ENCODE peak calls at places on chromosome 1, in eight cellular contexts. A is HS-27A, Q is left cardiac atrium, F is left ventricle myocardium inferior, Z is epithelial cell of esophagus, X is dermis microvascular lymphatic vessel endothelial cell, N is AG08396, P is suprapubic skin. D is an unnamed sample.

GRCh38 chr1:212667223-212668139 is 32.2 kb downstream of the BATF3 start:
- DNase-seq in A (peak), Q (peak), F (no peak), Z (peak), X (peak), N (peak), P (peak), D (peak)

GRCh38 chr1:150971583-150972416 is 2.8 kb downstream of the CERS2 start:
- DNase-seq in A (no peak), Q (peak), F (no peak), Z (no peak), X (no peak), N (peak), P (no peak), D (no peak)

GRCh38 chr1:156725683-156726280 is 2.5 kb upstream of the METTL25B start:
- DNase-seq in A (peak), Q (peak), F (peak), Z (peak), X (peak), N (peak), P (peak), D (peak)

GRCh38 chr1:35860680-35861079 is 22.3 kb upstream of the AGO1 start:
- DNase-seq in A (no peak), Q (no peak), F (no peak), Z (no peak), X (no peak), N (no peak), P (no peak), D (no peak)

GRCh38 chr1:20318521-20318920 is 27.8 kb downstream of the VWA5B1 start:
- DNase-seq in A (no peak), Q (no peak), F (no peak), Z (no peak), X (no peak), N (no peak), P (no peak), D (no peak)

GRCh38 chr1:92408825-92409224 is 77.9 kb downstream of the GFI1 start:
- DNase-seq in A (no peak), Q (no peak), F (no peak), Z (no peak), X (no peak), N (no peak), P (no peak), D (no peak)

GRCh38 chr1:201495447-201496295 is 11.3 kb downstream of the CSRP1 start:
- DNase-seq in A (no peak), Q (peak), F (peak), Z (peak), X (no peak), N (no peak), P (peak), D (no peak)

GRCh38 chr1:156434976-156435550 is 65.5 kb downstream of the MEF2D start:
- DNase-seq in A (no peak), Q (no peak), F (no peak), Z (no peak), X (no peak), N (no peak), P (no peak), D (no peak)

GRCh38 chr1:59412705-59413326 is 115.9 kb downstream of the FGGY start:
- DNase-seq in A (no peak), Q (no peak), F (no peak), Z (no peak), X (no peak), N (no peak), P (no peak), D (no peak)

GRCh38 chr1:36710901-36711300 is 228.2 kb upstream of the CSF3R start:
- DNase-seq in A (no peak), Q (no peak), F (no peak), Z (no peak), X (no peak), N (no peak), P (no peak), D (no peak)

GRCh38 chr1:169745015-169745861 is 11.4 kb upstream of the SELE start:
- DNase-seq in A (no peak), Q (peak), F (no peak), Z (no peak), X (peak), N (no peak), P (no peak), D (no peak)

D was measured in mesenteric fat pad.